ENCODE peak calls at places on chromosomes 6 and 20, in nine cellular contexts. K is body of pancreas, B is adrenal gland, A is prostate gland, V is lower leg skin, E is esophagus squamous epithelium, G is heart left ventricle, Z is A549, D is IMR-90. X is an unnamed sample.

GRCh38 chr6:152941746-152942145 is 41.1 kb downstream of the FBXO5 start:
- DNase-seq in B (no peak), K (no peak), D (no peak), E (no peak), G (no peak), Z (no peak), V (no peak), A (no peak), X (no peak)

GRCh38 chr6:73774311-73774766 is 78.3 kb downstream of the CD109 start:
- DNase-seq in K (no peak), Z (peak; percentile 9), E (no peak), B (no peak), A (no peak), G (peak; percentile 57), V (peak; percentile 23), D (peak; percentile 88), X (peak; percentile 26)

GRCh38 chr6:16402501-16402900 is 164.1 kb downstream of the GMPR start:
- DNase-seq in E (no peak), B (no peak), A (no peak), G (no peak), V (no peak), D (no peak), K (no peak), Z (no peak), X (no peak)

GRCh38 chr6:10719386-10720228 is 3.3 kb upstream of the TMEM14C start:
- DNase-seq in A (no peak), G (peak; percentile 69), K (no peak), D (no peak), B (peak; percentile 35), Z (no peak), V (peak; percentile 47), E (no peak), X (no peak)

GRCh38 chr20:21968486-21968885 is 263.0 kb downstream of the PAX1 start:
- DNase-seq in K (no peak), B (no peak), V (no peak), A (no peak), G (no peak), Z (no peak), E (no peak), D (no peak), X (no peak)

GRCh38 chr6:103079867-103080266 is 1686.4 kb downstream of the GRIK2 start:
- DNase-seq in G (no peak), Z (no peak), K (no peak), E (no peak), A (no peak), D (no peak), B (no peak), V (no peak), X (no peak)

GRCh38 chr20:37394543-37395410 is 48.8 kb downstream of the SRC start:
- DNase-seq in E (no peak), B (no peak), G (no peak), K (no peak), Z (no peak), A (no peak), V (no peak), D (no peak), X (no peak)

GRCh38 chr6:142940487-142940886 is 4.5 kb downstream of the HIVEP2 start:
- DNase-seq in K (no peak), G (no peak), A (no peak), V (no peak), B (no peak), E (no peak), Z (no peak), D (peak; percentile 73), X (no peak)

GRCh38 chr20:32155017-32155965 is 45.8 kb downstream of the TM9SF4 start:
- DNase-seq in Z (peak; percentile 10), V (peak; percentile 84), D (peak; percentile 88), E (peak; percentile 37), A (peak; percentile 29), B (peak; percentile 74), G (peak; percentile 84), K (peak; percentile 59), X (peak; percentile 64)

GRCh38 chr6:166556336-166556735 is 30.1 kb downstream of the RAMACL start:
- DNase-seq in G (no peak), E (no peak), K (no peak), B (no peak), D (peak; percentile 28), Z (no peak), V (no peak), A (no peak), X (no peak)
- TF ChIP-seq CTCF in G (no peak), E (no peak), K (no peak), B (no peak), D (no peak), Z (no peak), V (no peak), A (no peak), X (no peak)

DNA sequence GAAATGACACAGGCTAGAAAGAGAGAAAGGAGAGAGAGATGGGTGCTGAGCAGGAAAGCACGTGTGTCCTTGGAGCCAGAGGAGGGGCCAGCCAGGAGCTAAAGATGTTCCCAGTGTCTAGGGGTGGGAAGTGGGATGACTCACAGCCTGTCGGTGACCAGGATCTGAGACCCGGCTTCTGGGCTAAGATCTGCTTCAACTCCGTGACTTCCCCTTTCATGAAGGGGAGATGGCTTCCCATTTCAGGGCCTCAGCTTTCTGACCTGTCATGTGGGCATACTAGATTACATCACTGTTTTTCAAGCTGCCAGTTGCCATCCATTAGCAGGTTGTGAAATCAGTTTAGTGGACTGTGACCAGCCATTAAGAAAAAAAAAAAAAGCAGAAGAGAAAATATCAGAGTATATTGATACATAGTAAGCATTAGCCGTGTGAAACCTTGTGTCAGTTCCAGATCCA is 5.4 kb downstream of the TGM3 start:
- DNase-seq in K (no peak), Z (no peak), V (peak; percentile 51), B (peak; percentile 34), G (peak; percentile 41), A (no peak), E (no peak), D (no peak), X (peak; percentile 17)
- TF ChIP-seq POLR2A in K (no peak), Z (no peak), V (no peak), B (no peak), G (no peak), A (no peak), E (no peak), D (no peak), X (no peak)

DNA sequence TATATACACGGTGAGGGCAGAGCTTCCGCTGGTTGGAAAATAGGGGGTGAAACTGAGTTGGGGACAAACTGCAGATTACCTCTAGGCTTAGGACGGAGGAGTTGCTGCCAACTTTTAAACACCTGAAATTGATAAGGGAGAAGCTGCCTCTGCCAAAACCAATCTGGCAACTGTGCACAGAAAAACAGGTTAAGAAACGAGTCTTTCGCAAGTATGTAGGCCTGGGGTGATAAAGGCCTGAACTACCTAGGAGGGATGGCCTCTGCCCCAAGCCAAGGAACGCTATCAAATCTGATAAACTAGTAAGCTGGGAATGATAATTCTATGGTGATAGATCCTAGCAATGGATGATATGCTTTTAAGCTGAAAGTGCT is 149.9 kb upstream of the QKI start:
- DNase-seq in Z (no peak), K (peak; percentile 67), D (no peak), V (no peak), B (no peak), A (no peak), G (no peak), E (no peak), X (no peak)
- TF ChIP-seq CTCF in Z (no peak), K (no peak), D (no peak), V (no peak), B (no peak), A (no peak), G (no peak), E (no peak), X (no peak)

GRCh38 chr6:145733207-145733606 is 2.1 kb downstream of the EPM2A start:
- DNase-seq in K (no peak), G (no peak), B (no peak), V (no peak), Z (no peak), D (no peak), A (no peak), E (no peak), X (no peak)

GRCh38 chr6:145736854-145737181 is 1.5 kb upstream of the EPM2A start:
- DNase-seq in G (no peak), K (no peak), B (no peak), Z (no peak), D (peak; percentile 69), A (no peak), E (no peak), V (no peak), X (no peak)

GRCh38 chr6:145734486-145735355 is 599 bp downstream of the EPM2A start:
- DNase-seq in E (peak; percentile 28), V (peak; percentile 76), G (peak; percentile 91), D (peak; percentile 85), K (peak; percentile 90), A (peak; percentile 82), Z (peak; percentile 51), B (peak; percentile 87), X (peak; percentile 78)

GRCh38 chr6:145733770-145734169 is 1.6 kb downstream of the EPM2A start:
- DNase-seq in B (no peak), E (no peak), G (no peak), V (no peak), Z (no peak), K (no peak), A (no peak), D (peak; percentile 2), X (no peak)

GRCh38 chr6:145735356-145736165 is at the start of gene EPM2A:
- DNase-seq in E (peak; percentile 28), B (peak; percentile 87), Z (peak; percentile 38), V (peak; percentile 55), G (peak; percentile 86), A (peak; percentile 74), D (peak; percentile 78), K (peak; percentile 86), X (peak; percentile 92)
- TF ChIP-seq POLR2A in E (no peak), B (peak; percentile 84), Z (no peak), V (no peak), G (no peak), A (no peak), D (peak; percentile 69), K (peak; percentile 77), X (peak; percentile 85)

GRCh38 chr6:55617272-55617671 is 38.3 kb upstream of the HMGCLL1 start:
- DNase-seq in E (no peak), G (no peak), A (no peak), B (peak; percentile 30), Z (no peak), V (no peak), K (peak; percentile 28), D (peak; percentile 56), X (no peak)
- TF ChIP-seq CTCF in E (peak; percentile 27), G (peak; percentile 24), A (peak; percentile 39), B (peak; percentile 35), Z (peak; percentile 33), V (no peak), K (peak; percentile 14), D (peak; percentile 67), X (no peak)

GRCh38 chr6:33788694-33789549 is at the start of gene LEMD2:
- DNase-seq in G (peak; percentile 97), Z (peak; percentile 81), B (peak; percentile 96), V (peak; percentile 90), K (peak; percentile 95), E (peak; percentile 49), D (peak; percentile 94), A (peak; percentile 87), X (peak; percentile 93)
- TF ChIP-seq POLR2A in G (no peak), Z (peak; percentile 73), B (peak; percentile 90), V (peak; percentile 81), K (peak; percentile 83), E (peak; percentile 69), D (peak; percentile 71), A (peak; percentile 96), X (peak; percentile 92)